ENCODE peak calls at places on chromosomes 13 and 19, in five cellular contexts. H, L, J, K and D are unnamed samples.

GRCh38 chr13:85833938-85834337 is 34.7 kb upstream of the SLITRK6 start:
- ATAC-seq in H (no peak), L (no peak), J (no peak), K (no peak), D (no peak)

GRCh38 chr13:39341238-39341637 is 261.8 kb downstream of the LHFPL6 start:
- ATAC-seq in H (no peak), L (no peak), J (no peak), K (no peak), D (no peak)

GRCh38 chr13:30276178-30276577 is 31.2 kb downstream of the KATNAL1 start:
- ATAC-seq in H (no peak), L (no peak), J (no peak), K (no peak), D (no peak)

GRCh38 chr13:40985596-40986327 is 33.4 kb downstream of the ELF1 start:
- ATAC-seq in H (no peak), L (no peak), J (no peak), K (no peak), D (no peak)

GRCh38 chr13:79432086-79432485 is 26.0 kb upstream of the RBM26 start:
- ATAC-seq in H (no peak), L (no peak), J (no peak), K (no peak), D (no peak)

GRCh38 chr13:79485451-79485850 is 4.5 kb downstream of the NDFIP2 start:
- ATAC-seq in H (no peak), L (no peak), J (no peak), K (no peak), D (no peak)

GRCh38 chr19:5628470-5628869 is 5.6 kb downstream of the SAFB start:
- ATAC-seq in H (no peak), L (no peak), J (no peak), K (no peak), D (no peak)

GRCh38 chr19:16078311-16078758 is 2.0 kb downstream of the TPM4 start:
- ATAC-seq in H (peak), L (no peak), J (no peak), K (peak), D (peak)